ENCODE peak calls at places on chromosomes 2 and 18, in five cellular contexts. One of them, this sample, is unnamed.

GRCh38 chr2:64854773-64855237 is 134.4 kb upstream of the SLC1A4 start:
- DNase-seq in IMR-90: peak
- DNase-seq in stomach: no peak
- DNase-seq in body of pancreas: no peak
- DNase-seq in mucosa of descending colon: no peak
- DNase-seq in this sample: no peak

GRCh38 chr2:150588210-150588870 is 100.9 kb upstream of the RND3 start:
- DNase-seq in IMR-90: no peak
- DNase-seq in stomach: no peak
- DNase-seq in body of pancreas: no peak
- DNase-seq in mucosa of descending colon: no peak
- DNase-seq in this sample: no peak

GRCh38 chr2:232611559-232612218 is 21.7 kb upstream of the EFHD1 start:
- DNase-seq in IMR-90: peak
- DNase-seq in stomach: peak
- DNase-seq in body of pancreas: peak
- DNase-seq in mucosa of descending colon: peak
- DNase-seq in this sample: peak

GRCh38 chr18:2905802-2906521 is 59.2 kb downstream of the EMILIN2 start:
- DNase-seq in IMR-90: no peak
- DNase-seq in stomach: peak
- DNase-seq in body of pancreas: peak
- DNase-seq in mucosa of descending colon: peak
- DNase-seq in this sample: peak

GRCh38 chr2:150080115-150080514 is 407.4 kb downstream of the RND3 start:
- DNase-seq in IMR-90: peak
- DNase-seq in stomach: no peak
- DNase-seq in body of pancreas: no peak
- DNase-seq in mucosa of descending colon: no peak
- DNase-seq in this sample: no peak

GRCh38 chr2:159518321-159519005 is 97.9 kb downstream of the BAZ2B start:
- DNase-seq in IMR-90: no peak
- DNase-seq in stomach: no peak
- DNase-seq in body of pancreas: no peak
- DNase-seq in mucosa of descending colon: no peak
- DNase-seq in this sample: no peak

GRCh38 chr2:185245806-185246205 is 492.8 kb upstream of the FSIP2 start:
- DNase-seq in IMR-90: no peak
- DNase-seq in stomach: no peak
- DNase-seq in body of pancreas: no peak
- DNase-seq in mucosa of descending colon: no peak
- DNase-seq in this sample: no peak

GRCh38 chr2:64609229-64609994 is 44.3 kb downstream of the SERTAD2 start:
- DNase-seq in IMR-90: peak
- DNase-seq in stomach: peak
- DNase-seq in body of pancreas: peak
- DNase-seq in mucosa of descending colon: peak
- DNase-seq in this sample: peak

GRCh38 chr2:26540977-26541376 is 63.1 kb upstream of the OTOF start:
- DNase-seq in IMR-90: no peak
- DNase-seq in stomach: no peak
- DNase-seq in body of pancreas: no peak
- DNase-seq in mucosa of descending colon: no peak
- DNase-seq in this sample: no peak

GRCh38 chr2:96895709-96896651 is 26.1 kb upstream of the SEMA4C start:
- DNase-seq in IMR-90: no peak
- DNase-seq in stomach: no peak
- DNase-seq in body of pancreas: peak
- DNase-seq in mucosa of descending colon: no peak
- DNase-seq in this sample: no peak

GRCh38 chr2:122831644-122832043 is 1076.2 kb downstream of the TSN start:
- DNase-seq in IMR-90: no peak
- DNase-seq in stomach: no peak
- DNase-seq in body of pancreas: no peak
- DNase-seq in mucosa of descending colon: no peak
- DNase-seq in this sample: no peak

DNA sequence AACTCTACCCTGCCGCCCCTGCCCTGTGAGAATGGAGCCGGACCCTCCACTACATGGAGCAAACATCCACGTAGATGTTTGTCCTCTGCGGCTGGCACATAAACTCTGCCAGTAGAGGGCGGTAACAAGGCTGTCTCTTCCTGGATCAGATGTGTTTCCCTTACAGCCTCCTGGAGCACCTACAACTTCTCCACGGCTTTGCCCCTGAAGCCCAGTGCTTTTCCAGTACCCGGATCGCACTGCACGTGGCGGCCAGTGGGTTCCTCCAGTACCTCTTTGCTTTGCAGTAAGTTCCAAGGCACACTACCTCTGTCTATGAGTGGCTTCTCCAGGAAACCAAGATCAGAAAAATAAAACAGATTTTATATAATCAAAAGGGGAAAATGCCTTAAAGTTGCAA is 651.3 kb downstream of the DCDC2C start:
- DNase-seq in IMR-90: no peak
- DNase-seq in stomach: no peak
- DNase-seq in body of pancreas: peak
- DNase-seq in mucosa of descending colon: no peak
- DNase-seq in this sample: no peak
- TF ChIP-seq CTCF in IMR-90: no peak
- TF ChIP-seq CTCF in stomach: no peak
- TF ChIP-seq CTCF in body of pancreas: peak
- TF ChIP-seq CTCF in mucosa of descending colon: no peak
- TF ChIP-seq CTCF in this sample: no peak

GRCh38 chr2:156800065-156800556 is 363.9 kb downstream of the GPD2 start:
- DNase-seq in IMR-90: no peak
- DNase-seq in stomach: no peak
- DNase-seq in body of pancreas: no peak
- DNase-seq in mucosa of descending colon: no peak
- DNase-seq in this sample: no peak
- H3K4me3 ChIP-seq in IMR-90: no peak
- H3K4me3 ChIP-seq in stomach: no peak
- H3K4me3 ChIP-seq in body of pancreas: no peak
- H3K4me3 ChIP-seq in mucosa of descending colon: no peak
- H3K4me3 ChIP-seq in this sample: no peak

GRCh38 chr18:72086421-72086820 is 457.7 kb downstream of the CBLN2 start:
- DNase-seq in IMR-90: no peak
- DNase-seq in stomach: no peak
- DNase-seq in body of pancreas: no peak
- DNase-seq in mucosa of descending colon: no peak
- DNase-seq in this sample: no peak
- TF ChIP-seq CTCF in IMR-90: no peak
- TF ChIP-seq CTCF in stomach: no peak
- TF ChIP-seq CTCF in body of pancreas: peak
- TF ChIP-seq CTCF in mucosa of descending colon: no peak
- TF ChIP-seq CTCF in this sample: no peak

GRCh38 chr2:68734688-68735525 is at the start of gene ARHGAP25:
- DNase-seq in IMR-90: no peak
- DNase-seq in stomach: no peak
- DNase-seq in body of pancreas: no peak
- DNase-seq in mucosa of descending colon: no peak
- DNase-seq in this sample: no peak
- H3K4me3 ChIP-seq in IMR-90: no peak
- H3K4me3 ChIP-seq in stomach: peak
- H3K4me3 ChIP-seq in body of pancreas: no peak
- H3K4me3 ChIP-seq in mucosa of descending colon: no peak
- H3K4me3 ChIP-seq in this sample: no peak

DNA sequence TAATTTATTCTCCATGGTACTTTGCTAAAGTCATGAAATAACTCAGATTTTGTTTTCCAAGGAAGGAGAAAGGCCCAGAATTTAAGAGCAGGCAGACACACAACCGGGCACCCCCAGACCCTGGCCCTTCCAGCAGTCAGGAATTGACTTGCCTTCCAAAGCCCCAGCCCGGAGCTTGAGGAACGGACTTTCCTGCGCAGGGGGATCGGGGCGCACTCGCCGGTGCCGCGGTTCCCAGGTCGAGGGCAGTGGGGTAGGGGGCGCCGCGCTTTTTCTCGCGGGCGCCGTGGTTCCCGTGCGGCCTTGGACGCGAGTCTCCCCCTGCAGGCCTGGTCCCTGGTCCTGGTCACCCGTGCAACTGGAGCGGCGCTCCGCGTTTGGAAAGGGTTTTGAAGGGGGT is 1.2 kb downstream of the ZNF236 start:
- DNase-seq in IMR-90: peak
- DNase-seq in stomach: no peak
- DNase-seq in body of pancreas: no peak
- DNase-seq in mucosa of descending colon: peak
- DNase-seq in this sample: no peak
- TF ChIP-seq CTCF in IMR-90: peak
- TF ChIP-seq CTCF in stomach: no peak
- TF ChIP-seq CTCF in body of pancreas: no peak
- TF ChIP-seq CTCF in mucosa of descending colon: no peak
- TF ChIP-seq CTCF in this sample: no peak